ENCODE peak calls at places on chromosomes 7 and 10, in four cellular contexts. One of them, this sample, is unnamed.
A peak's percentile ranks its signal among the peaks of the same experiment; 100 is the strongest.

GRCh38 chr10:126207313-126207771 is 180.9 kb downstream of the ADAM12 start:
- DNase-seq in SK-N-SH: no peak
- DNase-seq in PC-3: no peak
- DNase-seq in HepG2: no peak
- DNase-seq in this sample: no peak

GRCh38 chr10:72243822-72244437 is 27.9 kb upstream of the ASCC1 start:
- DNase-seq in HepG2: no peak
- DNase-seq in SK-N-SH: no peak
- DNase-seq in PC-3: peak; percentile 68
- DNase-seq in this sample: peak; percentile 95

GRCh38 chr10:128018236-128018635 is 108.0 kb downstream of the MKI67 start:
- DNase-seq in PC-3: no peak
- DNase-seq in SK-N-SH: no peak
- DNase-seq in HepG2: no peak
- DNase-seq in this sample: no peak

GRCh38 chr10:69731184-69731583 is 70.5 kb upstream of the COL13A1 start:
- DNase-seq in SK-N-SH: no peak
- DNase-seq in HepG2: no peak
- DNase-seq in PC-3: peak; percentile 73
- DNase-seq in this sample: no peak

GRCh38 chr10:86366033-86366901 is at the start of gene GRID1:
- DNase-seq in PC-3: no peak
- DNase-seq in HepG2: no peak
- DNase-seq in SK-N-SH: peak; percentile 98
- DNase-seq in this sample: no peak

GRCh38 chr10:128694532-128694931 is 568.3 kb upstream of the MKI67 start:
- DNase-seq in SK-N-SH: no peak
- DNase-seq in HepG2: no peak
- DNase-seq in PC-3: no peak
- DNase-seq in this sample: no peak

GRCh38 chr7:28017372-28017771 is 163.2 kb downstream of the JAZF1 start:
- DNase-seq in PC-3: no peak
- DNase-seq in SK-N-SH: no peak
- DNase-seq in HepG2: no peak
- DNase-seq in this sample: no peak

GRCh38 chr10:77358666-77359065 is 278.9 kb downstream of the KCNMA1 start:
- DNase-seq in HepG2: no peak
- DNase-seq in PC-3: no peak
- DNase-seq in SK-N-SH: no peak
- DNase-seq in this sample: no peak

GRCh38 chr7:47211467-47212121 is 370.3 kb downstream of the TNS3 start:
- DNase-seq in HepG2: no peak
- DNase-seq in PC-3: no peak
- DNase-seq in SK-N-SH: no peak
- DNase-seq in this sample: peak; percentile 37

GRCh38 chr10:66627156-66627555 is 298.7 kb upstream of the LRRTM3 start:
- DNase-seq in HepG2: peak; percentile 34
- DNase-seq in SK-N-SH: peak; percentile 27
- DNase-seq in PC-3: peak; percentile 96
- DNase-seq in this sample: no peak

GRCh38 chr7:51324206-51324884 is 7.7 kb upstream of the COBL start:
- DNase-seq in PC-3: no peak
- DNase-seq in SK-N-SH: no peak
- DNase-seq in HepG2: no peak
- DNase-seq in this sample: no peak

GRCh38 chr10:30877111-30877510 is 154.6 kb downstream of the ZNF438 start:
- DNase-seq in SK-N-SH: no peak
- DNase-seq in HepG2: no peak
- DNase-seq in PC-3: no peak
- DNase-seq in this sample: no peak

GRCh38 chr7:146902728-146903127 is 786.1 kb downstream of the CNTNAP2 start:
- DNase-seq in PC-3: peak; percentile 7
- DNase-seq in HepG2: no peak
- DNase-seq in SK-N-SH: no peak
- DNase-seq in this sample: no peak

GRCh38 chr7:31633894-31634494 is 53.0 kb upstream of the PPP1R17 start:
- DNase-seq in HepG2: peak; percentile 56
- DNase-seq in PC-3: peak; percentile 80
- DNase-seq in SK-N-SH: peak; percentile 41
- DNase-seq in this sample: peak; percentile 50

GRCh38 chr7:121279822-121280221 is 49.0 kb upstream of the WNT16 start:
- DNase-seq in HepG2: no peak
- DNase-seq in SK-N-SH: no peak
- DNase-seq in PC-3: no peak
- DNase-seq in this sample: no peak

GRCh38 chr10:107025676-107026075 is 138.8 kb downstream of the SORCS1 start:
- DNase-seq in SK-N-SH: no peak
- DNase-seq in PC-3: no peak
- DNase-seq in HepG2: no peak
- DNase-seq in this sample: no peak

GRCh38 chr7:12328888-12329770 is 74.5 kb downstream of the VWDE start:
- DNase-seq in PC-3: no peak
- DNase-seq in SK-N-SH: no peak
- DNase-seq in HepG2: no peak
- DNase-seq in this sample: no peak

GRCh38 chr10:35607475-35608316 is 2.6 kb downstream of the GJD4 start:
- DNase-seq in PC-3: peak; percentile 61
- DNase-seq in SK-N-SH: peak; percentile 71
- DNase-seq in HepG2: no peak
- DNase-seq in this sample: no peak

GRCh38 chr7:91356915-91357314 is 92.7 kb downstream of the FZD1 start:
- DNase-seq in PC-3: no peak
- DNase-seq in HepG2: no peak
- DNase-seq in SK-N-SH: no peak
- DNase-seq in this sample: no peak

GRCh38 chr7:17299477-17299991 is 1.1 kb downstream of the AHR start:
- DNase-seq in SK-N-SH: no peak
- DNase-seq in HepG2: no peak
- DNase-seq in PC-3: peak; percentile 39
- DNase-seq in this sample: peak; percentile 23

GRCh38 chr10:103843854-103844567 is 11.4 kb downstream of the SH3PXD2A start:
- DNase-seq in SK-N-SH: peak; percentile 69
- DNase-seq in PC-3: no peak
- DNase-seq in HepG2: no peak
- DNase-seq in this sample: no peak

GRCh38 chr7:53272081-53272480 is 236.6 kb downstream of the POM121L12 start:
- DNase-seq in SK-N-SH: no peak
- DNase-seq in HepG2: no peak
- DNase-seq in PC-3: no peak
- DNase-seq in this sample: no peak
- H3K9me3 ChIP-seq in SK-N-SH: peaks cover 25% of the 10 kb centered on the region
- H3K9me3 ChIP-seq in HepG2: peaks cover 77% of the 10 kb centered on the region
- H3K9me3 ChIP-seq in PC-3: no peaks in the 10 kb centered on the region
- H3K9me3 ChIP-seq in this sample: no peaks in the 10 kb centered on the region

GRCh38 chr10:83954193-83954794 is 185.0 kb upstream of the GHITM start:
- DNase-seq in SK-N-SH: no peak
- DNase-seq in HepG2: no peak
- DNase-seq in PC-3: no peak
- DNase-seq in this sample: no peak
- H3K4me2 ChIP-seq in SK-N-SH: no peak overlapping the region
- H3K4me2 ChIP-seq in HepG2: no peak overlapping the region
- H3K4me2 ChIP-seq in PC-3: no peak overlapping the region
- H3K4me2 ChIP-seq in this sample: no peak overlapping the region

GRCh38 chr7:65731129-65731528 is 141.7 kb upstream of the VKORC1L1 start:
- DNase-seq in SK-N-SH: no peak
- DNase-seq in PC-3: no peak
- DNase-seq in HepG2: no peak
- DNase-seq in this sample: no peak
- H2AFZ ChIP-seq in SK-N-SH: no peak overlapping the region
- H2AFZ ChIP-seq in PC-3: no peak overlapping the region
- H2AFZ ChIP-seq in HepG2: no peak overlapping the region
- H2AFZ ChIP-seq in this sample: no peak overlapping the region

DNA sequence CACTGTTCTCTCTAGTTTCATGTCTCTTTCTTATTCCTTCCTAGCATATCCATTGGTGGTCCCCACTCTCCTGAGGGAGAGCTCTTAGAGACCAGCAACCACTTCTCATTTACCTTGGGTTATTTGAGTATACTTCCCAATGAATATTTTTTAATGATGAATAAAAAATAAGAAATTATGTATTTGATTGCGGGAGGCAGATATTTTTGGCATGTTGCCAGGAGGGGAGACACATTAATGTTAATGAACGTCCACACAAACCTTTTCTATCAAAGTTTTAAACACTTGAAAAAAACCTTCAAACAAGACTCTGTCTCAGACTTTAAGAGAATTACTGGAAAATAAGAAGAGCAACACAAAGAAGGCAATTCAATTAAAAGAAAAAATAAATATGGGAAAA is 260.6 kb upstream of the MAGI2 start:
- DNase-seq in PC-3: no peak
- DNase-seq in SK-N-SH: no peak
- DNase-seq in HepG2: no peak
- DNase-seq in this sample: no peak
- H3K9me3 ChIP-seq in PC-3: no peaks in the 10 kb centered on the region
- H3K9me3 ChIP-seq in SK-N-SH: no peaks in the 10 kb centered on the region
- H3K9me3 ChIP-seq in HepG2: no peaks in the 10 kb centered on the region
- H3K9me3 ChIP-seq in this sample: no peaks in the 10 kb centered on the region

This sample was measured in PC-9.